ENCODE peak calls at places on chromosomes 7 and 10, in eight cellular contexts. G is GM10248, A is kidney glomerular epithelial cell, J is choroid plexus epithelial cell, Y is COR-L47, K is iPS DF 6.9, O is nucleus accumbens, T is myocyte. F is an unnamed sample.
A peak's percentile ranks its signal among the peaks of the same experiment; 100 is the strongest.

GRCh38 chr7:531777-532176 is 12.1 kb upstream of the PDGFA start:
- DNase-seq in G (no peak), A (no peak), J (no peak), Y (no peak), K (no peak), O (no peak), T (no peak), F (no peak)

GRCh38 chr7:13933106-13933505 is 56.4 kb downstream of the ETV1 start:
- DNase-seq in G (no peak), A (no peak), J (peak; percentile 57), Y (no peak), K (no peak), O (no peak), T (no peak), F (no peak)

GRCh38 chr10:14003517-14003916 is 327.2 kb downstream of the FRMD4A start:
- DNase-seq in G (no peak), A (no peak), J (no peak), Y (no peak), K (no peak), O (no peak), T (no peak), F (no peak)

GRCh38 chr10:114708717-114709352 is 50.8 kb upstream of the ABLIM1 start:
- DNase-seq in G (no peak), A (peak; percentile 23), J (peak; percentile 95), Y (no peak), K (no peak), O (no peak), T (no peak), F (no peak)

GRCh38 chr10:131002031-131002861 is 309.3 kb downstream of the TCERG1L start:
- DNase-seq in G (no peak), A (no peak), J (no peak), Y (no peak), K (no peak), O (no peak), T (no peak), F (no peak)

GRCh38 chr10:108496131-108496530 is 1331.6 kb upstream of the SORCS1 start:
- DNase-seq in G (no peak), A (no peak), J (no peak), Y (no peak), K (no peak), O (no peak), T (no peak), F (no peak)

GRCh38 chr7:5283421-5284303 is 919 bp downstream of the SLC29A4 start:
- DNase-seq in G (no peak), A (no peak), J (peak; percentile 5), Y (no peak), K (no peak), O (no peak), T (no peak), F (peak; percentile 43)

GRCh38 chr7:142603870-142604448 is 145.3 kb upstream of the PRSS1 start:
- DNase-seq in G (peak; percentile 62), A (peak; percentile 43), J (peak; percentile 87), Y (peak; percentile 76), K (peak; percentile 39), O (no peak), T (peak; percentile 80), F (peak; percentile 59)

GRCh38 chr10:110007171-110007700 is 548 bp upstream of the ADD3 start:
- DNase-seq in G (peak; percentile 66), A (no peak), J (peak; percentile 48), Y (no peak), K (no peak), O (no peak), T (no peak), F (no peak)